ENCODE peak calls at places on chromosome 18, in five cellular contexts. S is tibial artery, Z is stomach, T is fibroblast of mammary gland, W is body of pancreas. N is an unnamed sample.

GRCh38 chr18:52426041-52426440 is 86.0 kb downstream of the DCC start:
- DNase-seq in S (no peak), Z (no peak), T (no peak), W (no peak), N (no peak)

GRCh38 chr18:24814521-24814920 is 354.1 kb downstream of the HRH4 start:
- DNase-seq in S (no peak), Z (no peak), T (no peak), W (no peak), N (no peak)

GRCh38 chr18:61554117-61554776 is 221.0 kb downstream of the CDH20 start:
- DNase-seq in S (no peak), Z (no peak), T (no peak), W (peak), N (peak)

GRCh38 chr18:10726198-10727068 is 200.6 kb downstream of the NAPG start:
- DNase-seq in S (no peak), Z (no peak), T (no peak), W (peak), N (peak)

GRCh38 chr18:42373584-42373983 is 418.6 kb downstream of the PIK3C3 start:
- DNase-seq in S (no peak), Z (no peak), T (no peak), W (no peak), N (no peak)

GRCh38 chr18:44635546-44635945 is 45.1 kb upstream of the SETBP1 start:
- DNase-seq in S (no peak), Z (no peak), T (no peak), W (no peak), N (no peak)

GRCh38 chr18:24530630-24531111 is 70.2 kb downstream of the HRH4 start:
- DNase-seq in S (no peak), Z (no peak), T (peak), W (no peak), N (peak)

GRCh38 chr18:76992226-76993084 is 140.1 kb downstream of the MBP start:
- DNase-seq in S (no peak), Z (no peak), T (no peak), W (no peak), N (peak)

GRCh38 chr18:62281684-62282083 is 43.4 kb upstream of the TNFRSF11A start:
- DNase-seq in S (no peak), Z (no peak), T (peak), W (no peak), N (no peak)

GRCh38 chr18:74346206-74346605 is 30.6 kb downstream of the C18orf63 start:
- DNase-seq in S (no peak), Z (no peak), T (no peak), W (no peak), N (no peak)

GRCh38 chr18:44229693-44230108 is 451.0 kb upstream of the SETBP1 start:
- DNase-seq in S (peak), Z (no peak), T (peak), W (peak), N (peak)

GRCh38 chr18:79486356-79487197 is 90.8 kb downstream of the NFATC1 start:
- DNase-seq in S (peak), Z (no peak), T (no peak), W (no peak), N (no peak)
- H3K4me3 ChIP-seq in S (peak), Z (no peak), T (no peak), W (no peak), N (no peak)

DNA sequence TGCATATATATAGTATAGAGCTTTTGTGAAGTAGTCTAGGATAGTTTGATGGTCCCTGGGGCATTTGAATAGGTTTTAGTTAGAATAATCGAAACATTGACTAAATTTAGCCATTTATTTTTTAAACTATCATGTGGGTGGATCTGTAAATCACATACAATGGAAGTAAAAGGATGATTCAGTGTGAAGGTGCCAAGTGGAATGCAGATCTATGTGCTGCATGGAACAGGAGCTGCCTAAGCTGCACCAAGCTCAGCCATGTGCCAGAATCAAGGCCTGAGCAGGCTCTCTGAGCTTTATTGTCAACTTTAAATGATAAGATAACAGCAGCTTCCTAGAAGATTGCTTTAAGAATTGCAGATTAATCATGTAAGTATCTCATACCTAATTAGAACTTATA is 1996.2 kb upstream of the PIK3C3 start:
- DNase-seq in S (no peak), Z (no peak), T (peak), W (no peak), N (no peak)
- H3K4me3 ChIP-seq in S (no peak), Z (no peak), T (no peak), W (no peak), N (no peak)

GRCh38 chr18:2969695-2970094 is 43.2 kb downstream of the LPIN2 start:
- DNase-seq in S (no peak), Z (no peak), T (no peak), W (no peak), N (no peak)
- H3K4me3 ChIP-seq in S (no peak), Z (no peak), T (no peak), W (no peak), N (no peak)

GRCh38 chr18:49728542-49728941 is 84.8 kb downstream of the ACAA2 start:
- DNase-seq in S (no peak), Z (peak), T (peak), W (peak), N (peak)

GRCh38 chr18:49727816-49728215 is 85.5 kb downstream of the ACAA2 start:
- DNase-seq in S (no peak), Z (no peak), T (no peak), W (no peak), N (no peak)

GRCh38 chr18:49725809-49726514 is 87.4 kb downstream of the ACAA2 start:
- DNase-seq in S (peak), Z (no peak), T (peak), W (peak), N (peak)

GRCh38 chr18:49723648-49724180 is 89.6 kb downstream of the ACAA2 start:
- DNase-seq in S (no peak), Z (no peak), T (peak), W (no peak), N (peak)

GRCh38 chr18:49726564-49726963 is 86.8 kb downstream of the ACAA2 start:
- DNase-seq in S (no peak), Z (no peak), T (no peak), W (no peak), N (no peak)
- H3K4me3 ChIP-seq in S (no peak), Z (no peak), T (no peak), W (no peak), N (no peak)